ENCODE peak calls at places on chromosomes 6 and 20, in ten cellular contexts. O, M, P, C, I, Z, G, X, J and T are unnamed samples.

GRCh38 chr20:60210779-60211617 is 252.8 kb downstream of the CDH26 start:
- DNase-seq in O (peak), M (peak), P (peak), C (peak), I (peak), Z (peak), G (peak), X (peak), J (no peak), T (no peak)

GRCh38 chr6:14992382-14992781 is 253.5 kb upstream of the JARID2 start:
- DNase-seq in O (no peak), M (no peak), P (no peak), C (no peak), I (no peak), Z (no peak), G (no peak), X (no peak), J (no peak), T (no peak)

GRCh38 chr6:2999621-3000455 is at the start of gene NQO2:
- DNase-seq in O (peak), M (peak), P (peak), C (peak), I (peak), Z (peak), G (peak), X (peak), J (no peak), T (peak)

GRCh38 chr20:61953789-61954125 is 111.9 kb downstream of the TAF4 start:
- DNase-seq in O (no peak), M (peak), P (no peak), C (peak), I (peak), Z (no peak), G (no peak), X (no peak), J (no peak), T (no peak)

GRCh38 chr6:148808786-148809304 is 62.0 kb downstream of the UST start:
- DNase-seq in O (no peak), M (no peak), P (no peak), C (no peak), I (no peak), Z (no peak), G (no peak), X (no peak), J (no peak), T (no peak)

GRCh38 chr6:55957961-55958422 is 82.6 kb upstream of the BMP5 start:
- DNase-seq in O (no peak), M (no peak), P (no peak), C (no peak), I (no peak), Z (no peak), G (no peak), X (no peak), J (no peak), T (no peak)

GRCh38 chr6:163466839-163467390 is 52.4 kb downstream of the QKI start:
- DNase-seq in O (no peak), M (no peak), P (no peak), C (no peak), I (no peak), Z (no peak), G (no peak), X (no peak), J (no peak), T (no peak)

GRCh38 chr6:52726741-52727535 is 36.3 kb downstream of the GSTA2 start:
- DNase-seq in O (no peak), M (no peak), P (peak), C (no peak), I (no peak), Z (no peak), G (no peak), X (no peak), J (no peak), T (no peak)

GRCh38 chr6:2830183-2830582 is 11.5 kb downstream of the SERPINB1 start:
- DNase-seq in O (no peak), M (no peak), P (no peak), C (no peak), I (no peak), Z (no peak), G (no peak), X (no peak), J (no peak), T (no peak)

GRCh38 chr20:49969234-49969633 is 13.5 kb upstream of the SNAI1 start:
- DNase-seq in O (no peak), M (no peak), P (no peak), C (no peak), I (no peak), Z (no peak), G (no peak), X (no peak), J (no peak), T (no peak)